ENCODE peak calls at places on chromosomes 7 and 10, in six cellular contexts. One of them, this sample, is unnamed.

GRCh38 chr10:28425431-28425830 is 107.5 kb upstream of the WAC start:
- DNase-seq in activated effector memory CD4-positive, alpha-beta T cell treated with anti-CD3 and anti-CD28 coated beads, Interleukin-2, amount 50 U/mL, for 16 hours: no peak
- DNase-seq in activated CD8-positive, alpha-beta memory T cell treated with anti-CD3 and anti-CD28 coated beads, Interleukin-2, amount 10 ng/mL, durations not matched to agents 7 days and 5 days: no peak
- DNase-seq in Kasumi-1: no peak
- DNase-seq in H7: no peak
- DNase-seq in iris pigment epithelial cell: no peak
- DNase-seq in this sample: peak; percentile 33

GRCh38 chr7:75993689-75994387 is 557 bp downstream of the TMEM120A start:
- DNase-seq in activated effector memory CD4-positive, alpha-beta T cell treated with anti-CD3 and anti-CD28 coated beads, Interleukin-2, amount 50 U/mL, for 16 hours: no peak
- DNase-seq in activated CD8-positive, alpha-beta memory T cell treated with anti-CD3 and anti-CD28 coated beads, Interleukin-2, amount 10 ng/mL, durations not matched to agents 7 days and 5 days: peak; percentile 52
- DNase-seq in Kasumi-1: no peak
- DNase-seq in H7: peak; percentile 98
- DNase-seq in iris pigment epithelial cell: peak; percentile 50
- DNase-seq in this sample: peak; percentile 59

GRCh38 chr10:11713186-11713743 is 28.9 kb upstream of the ECHDC3 start:
- DNase-seq in activated effector memory CD4-positive, alpha-beta T cell treated with anti-CD3 and anti-CD28 coated beads, Interleukin-2, amount 50 U/mL, for 16 hours: no peak
- DNase-seq in activated CD8-positive, alpha-beta memory T cell treated with anti-CD3 and anti-CD28 coated beads, Interleukin-2, amount 10 ng/mL, durations not matched to agents 7 days and 5 days: no peak
- DNase-seq in Kasumi-1: peak; percentile 58
- DNase-seq in H7: no peak
- DNase-seq in iris pigment epithelial cell: peak; percentile 31
- DNase-seq in this sample: peak; percentile 57

GRCh38 chr10:103193107-103193819 is at the start of gene NT5C2:
- DNase-seq in activated effector memory CD4-positive, alpha-beta T cell treated with anti-CD3 and anti-CD28 coated beads, Interleukin-2, amount 50 U/mL, for 16 hours: peak; percentile 91
- DNase-seq in activated CD8-positive, alpha-beta memory T cell treated with anti-CD3 and anti-CD28 coated beads, Interleukin-2, amount 10 ng/mL, durations not matched to agents 7 days and 5 days: peak; percentile 81
- DNase-seq in Kasumi-1: peak; percentile 82
- DNase-seq in H7: peak; percentile 94
- DNase-seq in iris pigment epithelial cell: peak; percentile 82
- DNase-seq in this sample: peak; percentile 69

GRCh38 chr7:44050121-44050914 is 5.8 kb downstream of the DBNL start:
- DNase-seq in activated effector memory CD4-positive, alpha-beta T cell treated with anti-CD3 and anti-CD28 coated beads, Interleukin-2, amount 50 U/mL, for 16 hours: no peak
- DNase-seq in activated CD8-positive, alpha-beta memory T cell treated with anti-CD3 and anti-CD28 coated beads, Interleukin-2, amount 10 ng/mL, durations not matched to agents 7 days and 5 days: peak; percentile 35
- DNase-seq in Kasumi-1: no peak
- DNase-seq in H7: no peak
- DNase-seq in iris pigment epithelial cell: no peak
- DNase-seq in this sample: no peak

GRCh38 chr10:91689731-91690168 is 56.9 kb upstream of the PPP1R3C start:
- DNase-seq in activated effector memory CD4-positive, alpha-beta T cell treated with anti-CD3 and anti-CD28 coated beads, Interleukin-2, amount 50 U/mL, for 16 hours: no peak
- DNase-seq in activated CD8-positive, alpha-beta memory T cell treated with anti-CD3 and anti-CD28 coated beads, Interleukin-2, amount 10 ng/mL, durations not matched to agents 7 days and 5 days: no peak
- DNase-seq in Kasumi-1: peak; percentile 66
- DNase-seq in H7: no peak
- DNase-seq in iris pigment epithelial cell: peak; percentile 67
- DNase-seq in this sample: peak; percentile 87

GRCh38 chr7:24717247-24717622 is 40.0 kb downstream of the GSDME start:
- DNase-seq in activated effector memory CD4-positive, alpha-beta T cell treated with anti-CD3 and anti-CD28 coated beads, Interleukin-2, amount 50 U/mL, for 16 hours: no peak
- DNase-seq in activated CD8-positive, alpha-beta memory T cell treated with anti-CD3 and anti-CD28 coated beads, Interleukin-2, amount 10 ng/mL, durations not matched to agents 7 days and 5 days: no peak
- DNase-seq in Kasumi-1: no peak
- DNase-seq in H7: peak; percentile 10
- DNase-seq in iris pigment epithelial cell: no peak
- DNase-seq in this sample: no peak

GRCh38 chr10:116888380-116889055 is 39.2 kb downstream of the ENO4 start:
- DNase-seq in activated effector memory CD4-positive, alpha-beta T cell treated with anti-CD3 and anti-CD28 coated beads, Interleukin-2, amount 50 U/mL, for 16 hours: no peak
- DNase-seq in activated CD8-positive, alpha-beta memory T cell treated with anti-CD3 and anti-CD28 coated beads, Interleukin-2, amount 10 ng/mL, durations not matched to agents 7 days and 5 days: no peak
- DNase-seq in Kasumi-1: no peak
- DNase-seq in H7: peak; percentile 54
- DNase-seq in iris pigment epithelial cell: peak; percentile 91
- DNase-seq in this sample: peak; percentile 82

GRCh38 chr10:79149662-79150443 is 81.1 kb downstream of the ZMIZ1 start:
- DNase-seq in activated effector memory CD4-positive, alpha-beta T cell treated with anti-CD3 and anti-CD28 coated beads, Interleukin-2, amount 50 U/mL, for 16 hours: peak; percentile 76
- DNase-seq in activated CD8-positive, alpha-beta memory T cell treated with anti-CD3 and anti-CD28 coated beads, Interleukin-2, amount 10 ng/mL, durations not matched to agents 7 days and 5 days: peak; percentile 85
- DNase-seq in Kasumi-1: no peak
- DNase-seq in H7: peak; percentile 78
- DNase-seq in iris pigment epithelial cell: peak; percentile 59
- DNase-seq in this sample: peak; percentile 72

GRCh38 chr10:119724630-119725549 is 960 bp upstream of the INPP5F start:
- DNase-seq in activated effector memory CD4-positive, alpha-beta T cell treated with anti-CD3 and anti-CD28 coated beads, Interleukin-2, amount 50 U/mL, for 16 hours: no peak
- DNase-seq in activated CD8-positive, alpha-beta memory T cell treated with anti-CD3 and anti-CD28 coated beads, Interleukin-2, amount 10 ng/mL, durations not matched to agents 7 days and 5 days: no peak
- DNase-seq in Kasumi-1: peak; percentile 64
- DNase-seq in H7: peak; percentile 63
- DNase-seq in iris pigment epithelial cell: peak; percentile 38
- DNase-seq in this sample: peak; percentile 27

GRCh38 chr10:77925795-77926565 is 575 bp downstream of the DLG5 start:
- DNase-seq in activated effector memory CD4-positive, alpha-beta T cell treated with anti-CD3 and anti-CD28 coated beads, Interleukin-2, amount 50 U/mL, for 16 hours: peak; percentile 65
- DNase-seq in activated CD8-positive, alpha-beta memory T cell treated with anti-CD3 and anti-CD28 coated beads, Interleukin-2, amount 10 ng/mL, durations not matched to agents 7 days and 5 days: no peak
- DNase-seq in Kasumi-1: no peak
- DNase-seq in H7: peak; percentile 83
- DNase-seq in iris pigment epithelial cell: peak; percentile 54
- DNase-seq in this sample: no peak

GRCh38 chr7:157292258-157292657 is 44.5 kb upstream of the DNAJB6 start:
- DNase-seq in activated effector memory CD4-positive, alpha-beta T cell treated with anti-CD3 and anti-CD28 coated beads, Interleukin-2, amount 50 U/mL, for 16 hours: no peak
- DNase-seq in activated CD8-positive, alpha-beta memory T cell treated with anti-CD3 and anti-CD28 coated beads, Interleukin-2, amount 10 ng/mL, durations not matched to agents 7 days and 5 days: no peak
- DNase-seq in Kasumi-1: no peak
- DNase-seq in H7: no peak
- DNase-seq in iris pigment epithelial cell: no peak
- DNase-seq in this sample: no peak

GRCh38 chr7:131895541-131896173 is 339.2 kb upstream of the PODXL start:
- DNase-seq in activated effector memory CD4-positive, alpha-beta T cell treated with anti-CD3 and anti-CD28 coated beads, Interleukin-2, amount 50 U/mL, for 16 hours: no peak
- DNase-seq in activated CD8-positive, alpha-beta memory T cell treated with anti-CD3 and anti-CD28 coated beads, Interleukin-2, amount 10 ng/mL, durations not matched to agents 7 days and 5 days: no peak
- DNase-seq in Kasumi-1: no peak
- DNase-seq in H7: no peak
- DNase-seq in iris pigment epithelial cell: peak; percentile 73
- DNase-seq in this sample: peak; percentile 98

GRCh38 chr10:103870503-103870902 is 15.1 kb upstream of the SH3PXD2A start:
- DNase-seq in activated effector memory CD4-positive, alpha-beta T cell treated with anti-CD3 and anti-CD28 coated beads, Interleukin-2, amount 50 U/mL, for 16 hours: no peak
- DNase-seq in activated CD8-positive, alpha-beta memory T cell treated with anti-CD3 and anti-CD28 coated beads, Interleukin-2, amount 10 ng/mL, durations not matched to agents 7 days and 5 days: no peak
- DNase-seq in Kasumi-1: no peak
- DNase-seq in H7: peak; percentile 57
- DNase-seq in iris pigment epithelial cell: peak; percentile 32
- DNase-seq in this sample: peak; percentile 63

GRCh38 chr10:77843264-77843663 is 83.3 kb downstream of the DLG5 start:
- DNase-seq in activated effector memory CD4-positive, alpha-beta T cell treated with anti-CD3 and anti-CD28 coated beads, Interleukin-2, amount 50 U/mL, for 16 hours: no peak
- DNase-seq in activated CD8-positive, alpha-beta memory T cell treated with anti-CD3 and anti-CD28 coated beads, Interleukin-2, amount 10 ng/mL, durations not matched to agents 7 days and 5 days: no peak
- DNase-seq in Kasumi-1: no peak
- DNase-seq in H7: no peak
- DNase-seq in iris pigment epithelial cell: no peak
- DNase-seq in this sample: no peak

GRCh38 chr7:130912086-130912909 is 178.3 kb upstream of the KLF14 start:
- DNase-seq in activated effector memory CD4-positive, alpha-beta T cell treated with anti-CD3 and anti-CD28 coated beads, Interleukin-2, amount 50 U/mL, for 16 hours: no peak
- DNase-seq in activated CD8-positive, alpha-beta memory T cell treated with anti-CD3 and anti-CD28 coated beads, Interleukin-2, amount 10 ng/mL, durations not matched to agents 7 days and 5 days: no peak
- DNase-seq in Kasumi-1: peak; percentile 50
- DNase-seq in H7: no peak
- DNase-seq in iris pigment epithelial cell: peak; percentile 76
- DNase-seq in this sample: peak; percentile 90

GRCh38 chr7:111650456-111650999 is 88.2 kb upstream of the IMMP2L start:
- DNase-seq in activated effector memory CD4-positive, alpha-beta T cell treated with anti-CD3 and anti-CD28 coated beads, Interleukin-2, amount 50 U/mL, for 16 hours: no peak
- DNase-seq in activated CD8-positive, alpha-beta memory T cell treated with anti-CD3 and anti-CD28 coated beads, Interleukin-2, amount 10 ng/mL, durations not matched to agents 7 days and 5 days: no peak
- DNase-seq in Kasumi-1: no peak
- DNase-seq in H7: no peak
- DNase-seq in iris pigment epithelial cell: peak; percentile 51
- DNase-seq in this sample: peak; percentile 80

GRCh38 chr10:128869101-128869712 is 597.8 kb upstream of the MGMT start:
- DNase-seq in activated effector memory CD4-positive, alpha-beta T cell treated with anti-CD3 and anti-CD28 coated beads, Interleukin-2, amount 50 U/mL, for 16 hours: no peak
- DNase-seq in activated CD8-positive, alpha-beta memory T cell treated with anti-CD3 and anti-CD28 coated beads, Interleukin-2, amount 10 ng/mL, durations not matched to agents 7 days and 5 days: no peak
- DNase-seq in Kasumi-1: no peak
- DNase-seq in H7: no peak
- DNase-seq in iris pigment epithelial cell: no peak
- DNase-seq in this sample: no peak

GRCh38 chr10:93573051-93573909 is 6.8 kb downstream of the FFAR4 start:
- DNase-seq in activated effector memory CD4-positive, alpha-beta T cell treated with anti-CD3 and anti-CD28 coated beads, Interleukin-2, amount 50 U/mL, for 16 hours: no peak
- DNase-seq in activated CD8-positive, alpha-beta memory T cell treated with anti-CD3 and anti-CD28 coated beads, Interleukin-2, amount 10 ng/mL, durations not matched to agents 7 days and 5 days: no peak
- DNase-seq in Kasumi-1: peak; percentile 95
- DNase-seq in H7: no peak
- DNase-seq in iris pigment epithelial cell: no peak
- DNase-seq in this sample: no peak

GRCh38 chr10:72311667-72312066 is 37.9 kb downstream of the DDIT4 start:
- DNase-seq in activated effector memory CD4-positive, alpha-beta T cell treated with anti-CD3 and anti-CD28 coated beads, Interleukin-2, amount 50 U/mL, for 16 hours: no peak
- DNase-seq in activated CD8-positive, alpha-beta memory T cell treated with anti-CD3 and anti-CD28 coated beads, Interleukin-2, amount 10 ng/mL, durations not matched to agents 7 days and 5 days: no peak
- DNase-seq in Kasumi-1: no peak
- DNase-seq in H7: peak; percentile 11
- DNase-seq in iris pigment epithelial cell: no peak
- DNase-seq in this sample: no peak

GRCh38 chr7:53315986-53316385 is 280.6 kb downstream of the POM121L12 start:
- DNase-seq in activated effector memory CD4-positive, alpha-beta T cell treated with anti-CD3 and anti-CD28 coated beads, Interleukin-2, amount 50 U/mL, for 16 hours: no peak
- DNase-seq in activated CD8-positive, alpha-beta memory T cell treated with anti-CD3 and anti-CD28 coated beads, Interleukin-2, amount 10 ng/mL, durations not matched to agents 7 days and 5 days: no peak
- DNase-seq in Kasumi-1: no peak
- DNase-seq in H7: no peak
- DNase-seq in iris pigment epithelial cell: no peak
- DNase-seq in this sample: no peak

GRCh38 chr10:133420579-133420978 is 3.8 kb downstream of the SPRN start:
- DNase-seq in activated effector memory CD4-positive, alpha-beta T cell treated with anti-CD3 and anti-CD28 coated beads, Interleukin-2, amount 50 U/mL, for 16 hours: no peak
- DNase-seq in activated CD8-positive, alpha-beta memory T cell treated with anti-CD3 and anti-CD28 coated beads, Interleukin-2, amount 10 ng/mL, durations not matched to agents 7 days and 5 days: no peak
- DNase-seq in Kasumi-1: no peak
- DNase-seq in H7: peak; percentile 37
- DNase-seq in iris pigment epithelial cell: no peak
- DNase-seq in this sample: no peak

GRCh38 chr7:155356323-155357105 is 58.8 kb downstream of the INSIG1 start:
- DNase-seq in activated effector memory CD4-positive, alpha-beta T cell treated with anti-CD3 and anti-CD28 coated beads, Interleukin-2, amount 50 U/mL, for 16 hours: no peak
- DNase-seq in activated CD8-positive, alpha-beta memory T cell treated with anti-CD3 and anti-CD28 coated beads, Interleukin-2, amount 10 ng/mL, durations not matched to agents 7 days and 5 days: no peak
- DNase-seq in Kasumi-1: peak; percentile 55
- DNase-seq in H7: peak; percentile 90
- DNase-seq in iris pigment epithelial cell: peak; percentile 21
- DNase-seq in this sample: no peak

GRCh38 chr10:10780746-10781145 is 236.9 kb upstream of the CELF2 start:
- DNase-seq in activated effector memory CD4-positive, alpha-beta T cell treated with anti-CD3 and anti-CD28 coated beads, Interleukin-2, amount 50 U/mL, for 16 hours: no peak
- DNase-seq in activated CD8-positive, alpha-beta memory T cell treated with anti-CD3 and anti-CD28 coated beads, Interleukin-2, amount 10 ng/mL, durations not matched to agents 7 days and 5 days: no peak
- DNase-seq in Kasumi-1: no peak
- DNase-seq in H7: no peak
- DNase-seq in iris pigment epithelial cell: peak; percentile 65
- DNase-seq in this sample: peak; percentile 20

GRCh38 chr7:49294611-49295010 is 370.3 kb downstream of the CDC14C start:
- DNase-seq in activated effector memory CD4-positive, alpha-beta T cell treated with anti-CD3 and anti-CD28 coated beads, Interleukin-2, amount 50 U/mL, for 16 hours: no peak
- DNase-seq in activated CD8-positive, alpha-beta memory T cell treated with anti-CD3 and anti-CD28 coated beads, Interleukin-2, amount 10 ng/mL, durations not matched to agents 7 days and 5 days: no peak
- DNase-seq in Kasumi-1: no peak
- DNase-seq in H7: no peak
- DNase-seq in iris pigment epithelial cell: no peak
- DNase-seq in this sample: peak; percentile 22

GRCh38 chr7:141568227-141568626 is 17.0 kb downstream of the AGK start:
- DNase-seq in activated effector memory CD4-positive, alpha-beta T cell treated with anti-CD3 and anti-CD28 coated beads, Interleukin-2, amount 50 U/mL, for 16 hours: no peak
- DNase-seq in activated CD8-positive, alpha-beta memory T cell treated with anti-CD3 and anti-CD28 coated beads, Interleukin-2, amount 10 ng/mL, durations not matched to agents 7 days and 5 days: no peak
- DNase-seq in Kasumi-1: no peak
- DNase-seq in H7: no peak
- DNase-seq in iris pigment epithelial cell: no peak
- DNase-seq in this sample: peak; percentile 50

GRCh38 chr7:44398953-44399574 is 73.7 kb upstream of the CAMK2B start:
- DNase-seq in activated effector memory CD4-positive, alpha-beta T cell treated with anti-CD3 and anti-CD28 coated beads, Interleukin-2, amount 50 U/mL, for 16 hours: no peak
- DNase-seq in activated CD8-positive, alpha-beta memory T cell treated with anti-CD3 and anti-CD28 coated beads, Interleukin-2, amount 10 ng/mL, durations not matched to agents 7 days and 5 days: peak; percentile 32
- DNase-seq in Kasumi-1: no peak
- DNase-seq in H7: no peak
- DNase-seq in iris pigment epithelial cell: no peak
- DNase-seq in this sample: no peak

GRCh38 chr7:114691605-114692004 is 230.3 kb upstream of the MDFIC start:
- DNase-seq in activated effector memory CD4-positive, alpha-beta T cell treated with anti-CD3 and anti-CD28 coated beads, Interleukin-2, amount 50 U/mL, for 16 hours: no peak
- DNase-seq in activated CD8-positive, alpha-beta memory T cell treated with anti-CD3 and anti-CD28 coated beads, Interleukin-2, amount 10 ng/mL, durations not matched to agents 7 days and 5 days: no peak
- DNase-seq in Kasumi-1: no peak
- DNase-seq in H7: no peak
- DNase-seq in iris pigment epithelial cell: no peak
- DNase-seq in this sample: no peak

This sample was measured in fibroblast of the aortic adventitia.